ENCODE peak calls at places on chromosome 5, in six cellular contexts. S is spleen, N is fibroblast of the aortic adventitia, F is coronary artery, T is mucosa of descending colon, M is brain microvascular endothelial cell. K is an unnamed sample.

GRCh38 chr5:73282383-73282782 is 109.4 kb downstream of the TMEM174 start:
- DNase-seq in S (no peak), N (no peak), F (no peak), T (no peak), M (no peak), K (no peak)

GRCh38 chr5:1404062-1404461 is 41.2 kb downstream of the SLC6A3 start:
- DNase-seq in S (peak), N (no peak), F (no peak), T (peak), M (no peak), K (no peak)

GRCh38 chr5:133930061-133930823 is 38.2 kb downstream of the C5orf15 start:
- DNase-seq in S (no peak), N (peak), F (no peak), T (no peak), M (peak), K (peak)

GRCh38 chr5:136620016-136620419 is 254.7 kb upstream of the TRPC7 start:
- DNase-seq in S (no peak), N (peak), F (no peak), T (no peak), M (peak), K (peak)

GRCh38 chr5:143896981-143897380 is 85.0 kb downstream of the HMHB1 start:
- DNase-seq in S (no peak), N (peak), F (no peak), T (no peak), M (peak), K (peak)

GRCh38 chr5:136042665-136043121 is 13.9 kb downstream of the TGFBI start:
- DNase-seq in S (peak), N (no peak), F (no peak), T (no peak), M (peak), K (no peak)

GRCh38 chr5:119328753-119329602 is 26.8 kb upstream of the TNFAIP8 start:
- DNase-seq in S (no peak), N (peak), F (no peak), T (peak), M (peak), K (peak)

GRCh38 chr5:1946776-1947175 is 64.1 kb upstream of the IRX4 start:
- DNase-seq in S (no peak), N (no peak), F (no peak), T (no peak), M (no peak), K (no peak)

GRCh38 chr5:911601-912000 is 18.9 kb downstream of the TRIP13 start:
- DNase-seq in S (no peak), N (peak), F (no peak), T (no peak), M (peak), K (peak)

GRCh38 chr5:40410231-40410861 is 269.4 kb upstream of the PTGER4 start:
- DNase-seq in S (no peak), N (peak), F (no peak), T (no peak), M (peak), K (peak)

GRCh38 chr5:72066658-72067057 is 40.6 kb upstream of the MAP1B start:
- DNase-seq in S (no peak), N (peak), F (no peak), T (no peak), M (peak), K (peak)

GRCh38 chr5:150244209-150244608 is 45.4 kb downstream of the CAMK2A start:
- DNase-seq in S (no peak), N (no peak), F (no peak), T (no peak), M (no peak), K (no peak)

GRCh38 chr5:79200573-79201183 is 35.3 kb upstream of the JMY start:
- DNase-seq in S (no peak), N (peak), F (no peak), T (no peak), M (peak), K (no peak)

GRCh38 chr5:56480305-56481146 is 247.4 kb upstream of the ANKRD55 start:
- DNase-seq in S (peak), N (peak), F (peak), T (peak), M (peak), K (peak)

GRCh38 chr5:54991446-54991845 is 6.1 kb upstream of the ESM1 start:
- DNase-seq in S (no peak), N (no peak), F (no peak), T (no peak), M (no peak), K (no peak)

GRCh38 chr5:52665544-52665943 is 122.2 kb upstream of the ITGA1 start:
- DNase-seq in S (no peak), N (peak), F (no peak), T (no peak), M (peak), K (peak)

GRCh38 chr5:17219006-17219422 is 1.6 kb downstream of the BASP1 start:
- DNase-seq in S (peak), N (no peak), F (no peak), T (peak), M (no peak), K (peak)

GRCh38 chr5:57662991-57663390 is 180.4 kb upstream of the ACTBL2 start:
- DNase-seq in S (no peak), N (peak), F (no peak), T (no peak), M (no peak), K (no peak)

GRCh38 chr5:160434022-160434531 is 12.4 kb downstream of the PTTG1 start:
- DNase-seq in S (peak), N (no peak), F (no peak), T (peak), M (no peak), K (no peak)

GRCh38 chr5:1324301-1324700 is 20.6 kb downstream of the CLPTM1L start:
- DNase-seq in S (peak), N (no peak), F (peak), T (no peak), M (no peak), K (no peak)

GRCh38 chr5:82512025-82512424 is 233.9 kb upstream of the RPS23 start:
- DNase-seq in S (no peak), N (no peak), F (no peak), T (no peak), M (peak), K (no peak)

GRCh38 chr5:17401509-17402290 is 96.3 kb upstream of the TAF11L2 start:
- DNase-seq in S (no peak), N (no peak), F (no peak), T (no peak), M (no peak), K (peak)

GRCh38 chr5:67176931-67177330 is 19.7 kb downstream of the CD180 start:
- DNase-seq in S (no peak), N (no peak), F (no peak), T (no peak), M (no peak), K (no peak)

GRCh38 chr5:140344683-140345423 is 1.6 kb downstream of the HBEGF start:
- DNase-seq in S (peak), N (no peak), F (no peak), T (no peak), M (no peak), K (no peak)

GRCh38 chr5:17327048-17327447 is 109.6 kb downstream of the BASP1 start:
- DNase-seq in S (no peak), N (no peak), F (no peak), T (no peak), M (no peak), K (peak)

GRCh38 chr5:154985126-154985525 is 28.4 kb upstream of the KIF4B start:
- DNase-seq in S (no peak), N (no peak), F (no peak), T (no peak), M (no peak), K (no peak)

GRCh38 chr5:151027961-151028479 is 7.6 kb downstream of the GPX3 start:
- DNase-seq in S (no peak), N (no peak), F (no peak), T (no peak), M (no peak), K (no peak)

DNA sequence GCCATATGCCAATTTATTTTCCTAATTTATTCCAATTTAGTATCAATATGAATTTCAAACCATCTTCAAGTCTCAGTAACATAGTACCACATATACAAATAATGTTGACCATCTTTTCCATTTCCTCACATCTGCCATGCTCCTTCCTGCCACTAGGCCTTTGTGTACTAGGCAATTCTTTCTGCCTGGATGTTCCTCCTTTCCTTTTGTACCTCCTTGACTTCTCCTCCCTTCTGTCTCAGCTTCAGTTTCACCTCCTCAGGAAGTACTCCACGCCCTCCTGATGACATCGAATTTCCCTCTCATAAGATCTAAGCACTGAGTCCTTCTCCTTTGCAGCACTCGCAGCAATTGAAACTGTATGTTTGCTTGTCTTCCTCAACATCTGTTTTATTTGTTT is 53.9 kb downstream of the MEF2C start:
- DNase-seq in S (no peak), N (peak), F (no peak), T (no peak), M (peak), K (no peak)
- H3K4me3 ChIP-seq in S (peak), N (no peak), F (peak), T (no peak), M (no peak), K (no peak)

GRCh38 chr5:153714732-153715287 is 224.3 kb downstream of the GRIA1 start:
- DNase-seq in S (no peak), N (no peak), F (no peak), T (no peak), M (no peak), K (no peak)

GRCh38 chr5:153713913-153714312 is 223.4 kb downstream of the GRIA1 start:
- DNase-seq in S (no peak), N (no peak), F (no peak), T (no peak), M (no peak), K (no peak)

GRCh38 chr5:153707626-153708025 is 217.2 kb downstream of the GRIA1 start:
- DNase-seq in S (no peak), N (no peak), F (no peak), T (no peak), M (no peak), K (no peak)

GRCh38 chr5:153712946-153713345 is 222.5 kb downstream of the GRIA1 start:
- DNase-seq in S (no peak), N (no peak), F (no peak), T (no peak), M (no peak), K (no peak)

DNA sequence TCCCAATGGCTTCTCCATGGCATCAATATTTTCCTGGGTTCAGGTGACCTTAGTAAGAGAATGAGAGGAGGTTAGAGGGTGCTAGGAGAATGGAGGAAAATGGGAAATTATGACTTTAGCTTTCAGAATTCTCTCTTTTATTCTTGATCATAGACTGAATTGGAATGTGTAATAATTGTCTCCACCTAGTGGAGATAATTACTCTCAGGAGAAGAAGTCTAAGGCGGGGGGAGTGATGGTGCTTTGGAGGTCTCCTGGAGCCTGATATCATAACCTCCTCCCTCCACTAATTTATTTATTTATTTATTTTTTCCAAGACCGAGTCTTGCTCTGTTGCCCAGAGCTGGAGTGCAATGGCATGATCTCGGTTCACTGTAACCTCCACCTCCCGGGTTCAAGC is 221.3 kb downstream of the GRIA1 start:
- DNase-seq in S (no peak), N (peak), F (no peak), T (no peak), M (no peak), K (peak)
- TF ChIP-seq CTCF in S (no peak), N (peak), F (no peak), T (no peak), M (peak), K (peak)

GRCh38 chr5:157523976-157524375 is 51.6 kb downstream of the ADAM19 start:
- DNase-seq in S (no peak), N (peak), F (no peak), T (no peak), M (no peak), K (no peak)
- H3K4me3 ChIP-seq in S (no peak), N (no peak), F (no peak), T (no peak), M (no peak), K (no peak)

GRCh38 chr5:153480401-153480800 is 10.1 kb upstream of the GRIA1 start:
- DNase-seq in S (no peak), N (peak), F (no peak), T (no peak), M (peak), K (no peak)

DNA sequence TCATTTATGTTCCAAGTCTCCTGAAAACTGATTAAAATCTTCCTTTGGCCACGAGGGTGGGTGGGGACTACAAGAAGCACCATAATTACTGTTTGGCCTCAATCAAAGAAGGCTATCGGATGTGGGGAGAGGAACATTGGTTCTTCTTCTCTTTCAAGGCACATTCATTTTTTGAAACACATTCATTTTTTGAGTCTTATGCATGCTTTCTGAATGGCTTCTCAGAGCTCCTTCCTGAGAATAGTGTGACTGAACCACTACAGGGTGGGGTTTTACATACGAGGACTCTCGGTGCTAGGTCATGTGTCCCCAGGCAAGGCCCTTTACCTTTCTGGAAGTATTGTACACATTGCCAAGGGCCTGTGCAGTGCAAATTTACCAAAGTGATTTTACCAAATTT is 7.0 kb upstream of the GRIA1 start:
- DNase-seq in S (no peak), N (no peak), F (no peak), T (no peak), M (no peak), K (no peak)
- TF ChIP-seq CTCF in S (no peak), N (no peak), F (no peak), T (no peak), M (no peak), K (no peak)

DNA sequence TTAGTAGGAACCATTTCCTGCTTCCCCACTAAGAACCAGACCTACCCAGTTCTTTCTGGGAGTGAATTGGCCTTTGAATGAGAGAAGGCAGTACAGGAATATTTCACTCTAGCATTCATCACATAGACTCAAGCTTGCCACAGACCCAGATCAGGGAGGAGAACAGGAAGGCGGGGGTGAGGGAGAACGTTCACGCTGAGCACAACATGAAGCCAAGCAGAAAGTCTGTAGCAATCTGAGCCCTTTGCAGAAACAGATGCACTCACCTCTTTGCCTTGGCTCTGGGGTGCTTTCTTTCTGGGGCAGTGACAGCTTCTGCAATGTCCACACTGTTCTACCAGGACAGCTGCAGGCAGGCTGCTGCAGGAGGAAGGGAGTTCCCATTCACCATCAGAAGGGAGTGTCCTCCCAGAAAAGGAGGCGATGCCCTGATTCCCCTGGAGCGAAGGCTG is 11.5 kb upstream of the FGF1 start:
- DNase-seq in S (no peak), N (peak), F (peak), T (no peak), M (peak), K (peak)
- H3K4me3 ChIP-seq in S (no peak), N (no peak), F (peak), T (no peak), M (no peak), K (no peak)

K was measured in fibroblast of villous mesenchyme.